ENCODE peak calls at places on chromosomes 5 and 9, in six cellular contexts. M is GM12878, D is A549, J is transverse colon, S is tibial nerve, N is sigmoid colon. B is an unnamed sample.

GRCh38 chr9:93028448-93029006 is 30.0 kb upstream of the SUSD3 start:
- DNase-seq in N (no peak), S (no peak), D (no peak), M (peak), J (peak), B (peak)

GRCh38 chr9:36492849-36493248 is 79.8 kb upstream of the MELK start:
- DNase-seq in M (no peak), D (no peak), J (no peak), N (no peak), S (no peak), B (no peak)

GRCh38 chr9:132622144-132622543 is 39.7 kb downstream of the BARHL1 start:
- DNase-seq in N (no peak), M (no peak), J (no peak), D (no peak), S (no peak), B (peak)

GRCh38 chr9:92292338-92293074 is 991 bp downstream of the IARS1 start:
- DNase-seq in N (no peak), J (no peak), S (no peak), D (peak), M (no peak), B (no peak)

GRCh38 chr9:1919229-1919628 is 95.9 kb upstream of the SMARCA2 start:
- DNase-seq in D (no peak), M (no peak), N (no peak), J (no peak), S (no peak), B (no peak)

GRCh38 chr9:5509573-5509972 is 758 bp upstream of the PDCD1LG2 start:
- DNase-seq in M (no peak), J (no peak), N (no peak), D (peak), S (no peak), B (no peak)

GRCh38 chr5:4868140-4868735 is 271.9 kb upstream of the ADAMTS16 start:
- DNase-seq in S (peak), M (no peak), D (peak), J (peak), N (peak), B (no peak)

GRCh38 chr5:172383231-172383802 is 71.0 kb downstream of the SH3PXD2B start:
- DNase-seq in M (no peak), N (no peak), D (peak), J (peak), S (no peak), B (no peak)

GRCh38 chr5:115168829-115169391 is 798 bp downstream of the TRIM36 start:
- DNase-seq in J (peak), N (no peak), S (no peak), D (no peak), M (no peak), B (no peak)

GRCh38 chr9:13705913-13706312 is 426.4 kb upstream of the MPDZ start:
- DNase-seq in N (peak), J (no peak), S (peak), D (no peak), M (no peak), B (no peak)

GRCh38 chr5:155408465-155408864 is 394.9 kb downstream of the KIF4B start:
- DNase-seq in D (no peak), J (no peak), N (no peak), S (no peak), M (no peak), B (no peak)

GRCh38 chr5:14414615-14415515 is 166.7 kb upstream of the OTULINL start:
- DNase-seq in N (no peak), S (no peak), D (no peak), M (peak), J (no peak), B (no peak)

GRCh38 chr5:135600141-135600570 is 21.4 kb upstream of the CXCL14 start:
- DNase-seq in S (no peak), N (no peak), J (no peak), M (no peak), D (no peak), B (no peak)

GRCh38 chr5:66417681-66418248 is 178.4 kb upstream of the MAST4 start:
- DNase-seq in J (no peak), N (no peak), D (no peak), M (no peak), S (no peak), B (no peak)

GRCh38 chr5:154038241-154038603 is 488 bp downstream of the FAM114A2 start:
- DNase-seq in J (peak), D (no peak), N (no peak), M (no peak), S (no peak), B (peak)

GRCh38 chr5:14158890-14159666 is 15.9 kb downstream of the TRIO start:
- DNase-seq in S (no peak), J (no peak), N (no peak), D (no peak), M (no peak), B (no peak)

GRCh38 chr5:73412597-73412988 is 36.0 kb downstream of the FOXD1 start:
- DNase-seq in N (no peak), M (no peak), S (no peak), D (peak), J (no peak), B (no peak)

GRCh38 chr9:124110307-124110915 is 98.8 kb downstream of the LHX2 start:
- DNase-seq in J (peak), D (peak), N (no peak), M (no peak), S (peak), B (no peak)

GRCh38 chr9:83013867-83014605 is 48.9 kb downstream of the RASEF start:
- DNase-seq in J (no peak), D (no peak), M (no peak), N (no peak), S (no peak), B (no peak)

GRCh38 chr5:131671994-131672655 is 37.1 kb upstream of the RAPGEF6 start:
- DNase-seq in D (peak), N (no peak), S (peak), J (no peak), M (no peak), B (no peak)

GRCh38 chr9:131485206-131485605 is 17.5 kb upstream of the POMT1 start:
- DNase-seq in J (no peak), S (no peak), D (no peak), M (no peak), N (no peak), B (no peak)

GRCh38 chr9:125649826-125650225 is 57.2 kb downstream of the MAPKAP1 start:
- DNase-seq in M (no peak), N (no peak), D (no peak), J (no peak), S (no peak), B (no peak)

GRCh38 chr5:108670591-108671335 is 76.9 kb upstream of the FER start:
- DNase-seq in N (no peak), J (no peak), M (no peak), D (no peak), S (no peak), B (no peak)

GRCh38 chr5:135208555-135209494 is 174.8 kb upstream of the PITX1 start:
- DNase-seq in S (no peak), M (no peak), J (peak), N (peak), D (peak), B (no peak)

GRCh38 chr9:77170991-77171699 is 6.2 kb upstream of the VPS13A start:
- DNase-seq in J (peak), S (no peak), N (no peak), D (no peak), M (no peak), B (no peak)

GRCh38 chr9:3708751-3709150 is 182.9 kb upstream of the RFX3 start:
- DNase-seq in N (no peak), D (no peak), M (peak), J (no peak), S (no peak), B (no peak)

GRCh38 chr9:124255222-124255621 is 2.5 kb upstream of the NEK6 start:
- DNase-seq in M (no peak), S (no peak), J (no peak), D (no peak), N (no peak), B (no peak)

GRCh38 chr9:77447646-77448045 is 200.5 kb downstream of the GNA14 start:
- DNase-seq in J (no peak), N (no peak), S (no peak), M (no peak), D (no peak), B (no peak)

GRCh38 chr9:81317939-81318338 is 371.4 kb downstream of the TLE1 start:
- DNase-seq in D (no peak), N (no peak), J (no peak), S (no peak), M (no peak), B (no peak)

GRCh38 chr9:136711751-136712689 is at the start of gene DIPK1B:
- DNase-seq in M (no peak), S (no peak), D (no peak), N (no peak), J (no peak), B (no peak)

GRCh38 chr9:22446589-22446949 is at the start of gene DMRTA1:
- DNase-seq in S (peak), N (peak), J (peak), M (no peak), D (peak), B (peak)

GRCh38 chr9:89464991-89465390 is 32.9 kb downstream of the SEMA4D start:
- DNase-seq in N (peak), J (no peak), S (no peak), D (no peak), M (no peak), B (no peak)

GRCh38 chr5:15594922-15595568 is 95.1 kb downstream of the FBXL7 start:
- DNase-seq in S (no peak), M (no peak), N (no peak), J (no peak), D (no peak), B (no peak)

GRCh38 chr9:134390537-134390936 is 64.3 kb downstream of the RXRA start:
- DNase-seq in S (no peak), N (no peak), M (no peak), D (no peak), J (no peak), B (no peak)

GRCh38 chr9:5629312-5630037 is 568 bp downstream of the RIC1 start:
- DNase-seq in J (peak), M (no peak), S (peak), N (peak), D (peak), B (peak)

GRCh38 chr5:159539678-159540077 is 209.4 kb upstream of the IL12B start:
- DNase-seq in S (no peak), N (no peak), J (no peak), M (no peak), D (no peak), B (no peak)

GRCh38 chr5:102916114-102916513 is 161.0 kb downstream of the PAM start:
- DNase-seq in S (no peak), N (no peak), M (no peak), J (no peak), D (no peak), B (no peak)

GRCh38 chr5:102911973-102912372 is 156.9 kb downstream of the PAM start:
- DNase-seq in S (no peak), M (no peak), D (peak), N (no peak), J (no peak), B (no peak)

GRCh38 chr5:102905052-102905451 is 149.9 kb downstream of the PAM start:
- DNase-seq in N (no peak), J (no peak), S (no peak), D (no peak), M (no peak), B (no peak)

DNA sequence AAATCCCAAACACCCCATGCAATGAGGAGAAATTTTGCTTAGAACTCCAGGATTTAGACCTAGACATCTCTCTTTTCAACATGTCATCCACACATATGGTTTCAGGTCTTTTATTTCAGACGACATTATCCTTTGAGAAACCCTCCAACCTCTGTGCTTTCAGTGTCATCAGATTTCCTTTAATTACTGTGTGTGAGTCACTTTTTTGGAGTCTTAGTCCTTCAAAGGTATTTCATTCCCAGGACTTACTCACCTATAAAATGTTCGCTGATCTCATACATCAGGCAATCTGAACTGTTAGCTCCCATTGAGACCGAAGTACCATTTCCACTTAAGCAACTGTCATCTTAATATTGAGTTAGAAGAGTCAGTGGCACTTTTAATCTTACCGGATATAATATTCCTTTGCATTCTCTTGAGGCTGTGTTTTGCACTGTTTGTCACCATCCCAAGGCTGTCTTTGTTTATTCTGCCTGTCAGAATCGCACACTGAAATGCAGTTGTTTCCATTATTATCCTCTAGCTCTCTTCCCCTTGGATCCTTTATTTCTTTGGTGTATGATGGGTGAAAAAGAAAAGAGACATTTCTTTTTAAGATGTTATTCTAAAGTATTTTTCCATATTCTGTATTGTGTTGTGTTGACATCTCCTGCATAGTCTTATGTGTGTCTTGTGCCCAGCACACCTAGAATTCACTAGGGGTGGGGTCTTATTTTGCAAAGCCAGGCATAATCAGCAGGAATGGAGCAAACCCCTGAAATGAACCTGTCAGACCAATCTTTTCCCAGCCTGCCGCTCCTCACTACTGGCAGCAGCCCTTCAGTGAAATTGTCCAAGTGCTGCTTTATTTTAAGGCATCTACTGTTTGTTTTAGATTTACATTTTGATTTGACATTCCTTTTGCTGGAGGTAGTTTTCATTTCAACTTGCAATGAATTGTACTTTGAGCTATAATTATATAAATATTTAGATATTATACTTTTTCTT is 155.4 kb downstream of the PAM start:
- DNase-seq in S (no peak), J (no peak), N (no peak), D (peak), M (no peak), B (no peak)
- TF ChIP-seq EP300 in S (no peak), J (no peak), N (no peak), D (no peak), M (no peak), B (no peak)

GRCh38 chr9:112774006-112774996 is 23.7 kb downstream of the SNX30 start:
- DNase-seq in D (no peak), M (no peak), N (no peak), J (no peak), S (no peak), B (no peak)
- TF ChIP-seq CTCF in D (no peak), M (no peak), N (no peak), J (no peak), S (no peak), B (no peak)

GRCh38 chr5:133249593-133249992 is 197.8 kb downstream of the HSPA4 start:
- DNase-seq in J (no peak), M (no peak), S (no peak), D (peak), N (no peak), B (no peak)

GRCh38 chr5:133247145-133247709 is 195.4 kb downstream of the HSPA4 start:
- DNase-seq in M (no peak), D (no peak), J (no peak), N (no peak), S (no peak), B (no peak)

GRCh38 chr5:133246376-133247144 is 194.7 kb downstream of the HSPA4 start:
- DNase-seq in J (no peak), D (peak), N (no peak), S (no peak), M (no peak), B (no peak)

GRCh38 chr5:133246053-133246370 is 194.2 kb downstream of the HSPA4 start:
- DNase-seq in M (no peak), D (no peak), N (no peak), S (no peak), J (no peak), B (no peak)

GRCh38 chr5:133247881-133248642 is 196.2 kb downstream of the HSPA4 start:
- DNase-seq in N (no peak), D (peak), M (no peak), J (no peak), S (no peak), B (no peak)
- H3K4me3 ChIP-seq in N (no peak), D (no peak), M (no peak), J (no peak), S (no peak), B (no peak)

GRCh38 chr9:31030741-31031202 is 1353.7 kb upstream of the ACO1 start:
- DNase-seq in S (no peak), M (no peak), N (no peak), D (no peak), J (no peak), B (no peak)

GRCh38 chr9:31032206-31032605 is 1352.2 kb upstream of the ACO1 start:
- DNase-seq in D (no peak), M (no peak), N (no peak), S (no peak), J (no peak), B (no peak)

DNA sequence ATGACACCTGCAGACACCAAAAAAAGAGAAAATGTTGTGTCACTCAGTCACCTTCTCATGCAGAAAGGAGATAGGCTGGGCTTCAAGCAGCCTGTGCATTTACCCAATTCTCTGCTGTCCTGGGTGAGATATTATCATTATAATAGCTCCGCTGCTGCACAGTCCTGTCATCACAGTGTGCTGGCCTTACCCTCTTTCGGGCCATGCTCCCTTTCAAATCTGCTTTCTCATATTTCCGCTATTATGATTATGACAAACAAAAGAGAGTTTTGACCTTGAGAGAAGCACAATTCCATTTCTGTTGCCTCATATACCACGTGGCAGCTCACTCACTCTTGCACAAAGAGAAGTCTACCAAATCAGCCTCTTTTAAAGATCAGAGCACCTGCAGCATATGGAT is 1350.1 kb upstream of the ACO1 start:
- DNase-seq in N (no peak), M (no peak), S (no peak), J (no peak), D (no peak), B (no peak)
- TF ChIP-seq EP300 in N (no peak), M (no peak), S (no peak), J (no peak), D (no peak), B (no peak)

DNA sequence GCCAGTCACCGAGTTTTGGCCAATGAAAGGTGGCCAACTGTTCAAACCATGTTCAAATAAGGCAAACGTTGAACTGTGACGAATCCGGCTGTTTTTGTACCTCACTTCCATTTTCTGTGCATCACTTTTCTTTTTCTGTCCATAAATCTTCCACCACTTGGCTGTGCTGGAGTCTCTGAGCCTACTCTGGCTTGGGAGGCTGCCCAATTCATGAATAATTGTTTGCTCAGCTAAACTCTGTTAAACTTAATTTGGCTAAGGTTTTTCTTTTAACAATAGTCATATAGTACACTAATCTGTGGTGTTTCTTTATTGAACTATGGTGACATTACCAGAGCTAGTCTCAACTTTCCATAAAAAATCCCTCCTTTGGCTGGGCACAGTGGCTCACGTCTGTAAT is 11.3 kb downstream of the NIM1K start:
- DNase-seq in J (no peak), D (no peak), S (no peak), N (no peak), M (no peak), B (no peak)
- TF ChIP-seq CTCF in J (no peak), D (no peak), S (no peak), N (no peak), M (no peak), B (no peak)

GRCh38 chr9:72363908-72364678 is 915 bp downstream of the ZFAND5 start:
- DNase-seq in N (peak), D (peak), S (no peak), M (no peak), J (peak), B (peak)

GRCh38 chr9:72362118-72362531 is 2.9 kb downstream of the ZFAND5 start:
- DNase-seq in S (no peak), D (peak), J (no peak), N (no peak), M (no peak), B (no peak)

GRCh38 chr9:72362680-72363139 is 2.3 kb downstream of the ZFAND5 start:
- DNase-seq in J (peak), M (peak), D (peak), N (peak), S (peak), B (no peak)

GRCh38 chr9:72363226-72363625 is 1.8 kb downstream of the ZFAND5 start:
- DNase-seq in D (peak), N (no peak), J (no peak), M (no peak), S (no peak), B (no peak)

GRCh38 chr9:72361227-72361626 is 3.8 kb downstream of the ZFAND5 start:
- DNase-seq in M (no peak), S (no peak), N (no peak), J (no peak), D (no peak), B (no peak)
- H3K4me3 ChIP-seq in M (peak), S (peak), N (peak), J (peak), D (peak), B (peak)

DNA sequence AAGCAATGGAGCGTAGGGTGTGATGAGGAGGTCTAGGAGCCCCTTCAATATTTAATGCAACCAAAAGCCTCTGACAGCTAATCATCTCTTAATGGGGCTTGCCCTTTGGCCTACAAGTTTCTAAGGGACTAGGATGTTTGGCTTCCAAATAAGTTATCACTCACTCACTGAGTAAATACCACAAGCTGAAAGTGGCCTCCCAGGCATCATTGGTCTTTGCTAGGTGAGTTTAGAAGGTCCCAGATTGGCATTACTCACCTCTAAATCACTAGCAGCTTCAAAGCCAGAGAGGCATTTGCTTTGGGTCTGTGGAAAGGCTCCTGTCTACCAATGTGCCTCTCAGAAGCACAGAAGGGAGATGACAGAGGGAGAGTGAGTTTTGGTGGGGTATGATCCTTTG is 344.2 kb downstream of the NTRK2 start:
- DNase-seq in D (no peak), J (no peak), N (no peak), S (no peak), M (no peak), B (no peak)
- TF ChIP-seq EP300 in D (no peak), J (no peak), N (no peak), S (no peak), M (no peak), B (no peak)

B was measured in upper lobe of left lung.